ENCODE peak calls at places on chromosomes 4 and X, in four cellular contexts. K is GM13977, Y is astrocyte, C is HT1080. G is an unnamed sample.

GRCh38 chrX:150012647-150013046 is 74.4 kb upstream of the EOLA2 start:
- DNase-seq in C (no peak), K (no peak), Y (peak; percentile 12), G (no peak)

GRCh38 chrX:48896611-48897011 is 957 bp downstream of the TIMM17B start:
- DNase-seq in C (no peak), Y (peak; percentile 27), K (no peak), G (peak; percentile 17)

GRCh38 chrX:108199691-108200090 is 108.1 kb downstream of the ATG4A start:
- DNase-seq in C (peak; percentile 8), Y (no peak), K (no peak), G (peak; percentile 12)

GRCh38 chr4:124389591-124389990 is 322.9 kb downstream of the ANKRD50 start:
- DNase-seq in Y (peak; percentile 10), K (no peak), C (no peak), G (no peak)

GRCh38 chrX:24231169-24231568 is 81.6 kb downstream of the ZFX start:
- DNase-seq in Y (peak; percentile 88), K (peak; percentile 15), C (peak; percentile 79), G (peak; percentile 85)

GRCh38 chr4:128810331-128810870 is 901 bp downstream of the JADE1 start:
- DNase-seq in K (peak; percentile 72), Y (peak; percentile 64), C (no peak), G (peak; percentile 41)

GRCh38 chr4:53490161-53490915 is 100.9 kb downstream of the LNX1 start:
- DNase-seq in C (no peak), K (no peak), Y (no peak), G (no peak)

GRCh38 chr4:161900110-161900509 is 263.7 kb downstream of the FSTL5 start:
- DNase-seq in K (no peak), Y (no peak), C (no peak), G (no peak)

GRCh38 chrX:24245201-24245600 is 68.7 kb downstream of the SUPT20HL2 start:
- DNase-seq in K (no peak), C (peak; percentile 68), Y (peak; percentile 61), G (peak; percentile 85)

GRCh38 chr4:17780461-17781071 is 855 bp downstream of the FAM184B start:
- DNase-seq in Y (peak; percentile 61), C (no peak), K (no peak), G (peak; percentile 33)

GRCh38 chr4:154626793-154627484 is 14.5 kb upstream of the FGG start:
- DNase-seq in K (peak; percentile 79), Y (peak; percentile 27), C (peak; percentile 62), G (peak; percentile 40)

GRCh38 chr4:20641971-20642370 is 58.3 kb upstream of the PACRGL start:
- DNase-seq in Y (no peak), C (no peak), K (no peak), G (no peak)

G was measured in M059J.